ENCODE peak calls at places on chromosomes 5 and 9, in ten cellular contexts. J is cardiac fibroblast; B is choroid plexus epithelial cell; Q is suprapubic skin; E is transverse colon; O is HepG2; K is fibroblast of mammary gland; V is psoas muscle; R is CD8-positive, alpha-beta memory T cell; G is PC-9. P is an unnamed sample.

GRCh38 chr5:55123365-55123764 is 20.9 kb downstream of the GZMA start:
- DNase-seq in R (no peak), J (no peak), O (no peak), B (no peak), K (no peak), G (no peak), E (no peak), V (no peak), Q (no peak), P (no peak)

GRCh38 chr5:142611154-142611553 is 74.7 kb downstream of the FGF1 start:
- DNase-seq in J (peak), O (peak), B (peak), G (peak), V (peak), R (peak), K (peak), Q (no peak), E (peak), P (peak)

GRCh38 chr5:57594436-57594835 is 111.8 kb upstream of the ACTBL2 start:
- DNase-seq in G (no peak), E (no peak), O (no peak), Q (no peak), R (no peak), K (no peak), V (no peak), J (no peak), B (no peak), P (no peak)

GRCh38 chr9:130664191-130665028 is at the start of gene PRDM12:
- DNase-seq in B (no peak), Q (no peak), V (no peak), G (no peak), K (no peak), R (no peak), E (no peak), O (no peak), J (no peak), P (no peak)

GRCh38 chr9:34992376-34992951 is 2.9 kb downstream of the DNAJB5 start:
- DNase-seq in Q (peak), V (peak), B (peak), O (peak), J (peak), G (no peak), R (no peak), K (peak), E (peak), P (peak)

GRCh38 chr5:29005386-29005785 is 1967.0 kb upstream of the CDH9 start:
- DNase-seq in G (no peak), V (no peak), R (no peak), O (peak), Q (no peak), E (no peak), K (no peak), B (peak), J (peak), P (no peak)

GRCh38 chr5:96772542-96772941 is 35.2 kb downstream of the ERAP1 start:
- DNase-seq in O (no peak), G (no peak), V (no peak), B (no peak), R (no peak), K (no peak), E (no peak), J (no peak), Q (no peak), P (no peak)

GRCh38 chr9:72383978-72384709 is 19.1 kb upstream of the ZFAND5 start:
- DNase-seq in O (no peak), B (peak), E (no peak), R (no peak), Q (no peak), V (no peak), K (peak), J (peak), G (peak), P (no peak)

GRCh38 chr9:124869466-124869985 is 7.6 kb downstream of the ARPC5L start:
- DNase-seq in Q (no peak), G (no peak), O (no peak), E (peak), K (no peak), B (no peak), J (no peak), R (no peak), V (no peak), P (no peak)

GRCh38 chr5:72760259-72760658 is 56.2 kb upstream of the TNPO1 start:
- DNase-seq in K (peak), O (no peak), B (peak), Q (no peak), R (no peak), V (no peak), J (peak), E (no peak), G (no peak), P (no peak)

GRCh38 chr5:160352308-160352707 is 18.1 kb downstream of the C1QTNF2 start:
- DNase-seq in B (no peak), G (no peak), K (no peak), V (no peak), E (no peak), J (no peak), O (no peak), Q (no peak), R (no peak), P (no peak)

GRCh38 chr5:60287174-60287771 is 393.7 kb upstream of the PDE4D start:
- DNase-seq in E (peak), R (no peak), B (peak), K (peak), V (peak), J (peak), G (no peak), O (peak), Q (no peak), P (no peak)

GRCh38 chr5:156330141-156330870 is 3.3 kb downstream of the SGCD start:
- DNase-seq in V (no peak), K (peak), G (no peak), J (no peak), E (no peak), O (no peak), B (no peak), R (no peak), Q (no peak), P (no peak)

GRCh38 chr5:29077451-29077850 is 2039.1 kb upstream of the CDH9 start:
- DNase-seq in K (no peak), E (no peak), J (peak), Q (no peak), V (no peak), G (no peak), O (no peak), B (no peak), R (no peak), P (no peak)

DNA sequence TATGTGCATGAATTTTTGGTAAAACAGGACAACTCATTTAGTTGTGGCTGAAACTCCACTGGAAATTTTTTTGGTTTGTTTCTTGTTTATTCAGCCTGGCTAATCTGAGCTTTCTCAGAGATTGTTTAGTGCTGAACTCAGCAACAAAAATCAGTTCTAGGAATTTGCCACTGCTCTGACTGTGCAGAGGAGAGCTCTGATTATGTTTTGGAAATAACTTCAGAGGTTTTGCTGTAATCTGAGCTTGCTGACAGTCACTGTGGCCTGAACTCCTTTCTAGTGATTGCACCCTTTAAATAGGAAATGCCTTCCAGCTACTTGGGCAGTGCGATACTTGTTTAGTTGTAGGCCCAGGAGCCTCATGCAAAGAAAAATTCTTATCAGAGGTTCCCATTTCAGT is 60.2 kb downstream of the OSTF1 start:
- DNase-seq in J (peak), V (no peak), K (peak), B (peak), Q (no peak), G (no peak), O (no peak), R (no peak), E (no peak), P (no peak)
- H3K4me3 ChIP-seq in J (no peak), V (no peak), K (no peak), B (no peak), Q (no peak), G (no peak), O (no peak), R (peak), E (no peak), P (no peak)

GRCh38 chr9:128685022-128685332 is 4.0 kb upstream of the SET start:
- DNase-seq in O (peak), B (peak), Q (no peak), R (no peak), K (no peak), V (no peak), G (no peak), E (no peak), J (no peak), P (no peak)
- H3K4me3 ChIP-seq in O (peak), B (peak), Q (peak), R (peak), K (no peak), V (no peak), G (peak), E (peak), J (no peak), P (no peak)

DNA sequence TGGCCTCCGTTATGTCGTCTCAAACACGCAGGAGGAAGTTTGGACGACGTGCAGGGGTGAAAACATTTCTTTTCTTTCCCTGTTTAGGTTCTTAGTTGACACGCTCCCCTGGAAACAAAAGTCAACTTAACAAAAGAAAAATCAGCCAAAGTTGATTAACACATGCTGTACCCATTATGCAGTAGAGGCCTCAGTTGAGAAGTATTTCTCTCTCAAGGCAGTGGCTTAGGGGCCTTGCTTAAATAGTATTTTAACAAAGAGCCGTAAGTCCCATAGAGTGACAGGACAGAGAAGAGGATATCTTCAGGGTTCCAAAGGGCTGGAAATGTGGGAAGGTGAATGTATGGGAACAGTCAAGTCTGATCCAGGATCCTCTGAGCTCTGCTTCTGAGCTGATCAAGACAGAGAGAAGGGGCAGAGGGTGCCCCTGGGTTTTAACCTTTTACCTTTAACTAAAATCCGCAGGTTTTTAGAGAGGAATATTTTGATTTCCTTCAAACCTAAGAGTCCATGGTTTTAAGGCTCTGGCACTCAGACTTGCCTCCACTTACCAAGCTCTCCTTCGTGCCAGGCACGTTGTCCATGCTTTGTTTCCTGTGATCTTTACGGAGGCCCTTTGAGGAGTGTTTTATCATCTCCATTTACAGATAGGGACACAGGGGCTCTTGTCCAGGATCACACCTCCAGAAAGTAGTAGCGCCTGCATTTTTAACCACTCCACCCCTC is 629 bp upstream of the CD74 start:
- DNase-seq in K (no peak), R (no peak), O (no peak), B (no peak), V (no peak), Q (no peak), E (no peak), J (no peak), G (no peak), P (no peak)
- H3K4me3 ChIP-seq in K (no peak), R (peak), O (peak), B (peak), V (peak), Q (peak), E (peak), J (no peak), G (no peak), P (peak)

DNA sequence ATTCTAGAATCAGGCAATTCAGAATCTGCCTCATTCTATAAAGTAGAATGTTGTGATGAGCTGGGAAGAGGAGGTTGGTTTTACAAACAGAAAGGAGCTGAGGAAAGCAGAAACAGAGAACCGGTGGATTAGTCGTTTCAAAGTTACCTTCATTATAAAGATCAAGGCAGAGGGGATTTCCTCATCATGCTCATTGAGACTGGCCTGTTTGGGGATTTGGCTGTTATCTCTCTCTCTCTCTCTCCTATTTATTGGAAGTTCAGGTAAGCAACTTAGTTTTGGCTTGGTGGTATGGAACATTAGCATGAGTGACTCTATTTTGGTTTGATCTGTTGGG is 134.0 kb downstream of the GCNT1 start:
- DNase-seq in G (no peak), J (no peak), V (no peak), K (no peak), O (no peak), Q (no peak), B (peak), R (no peak), E (no peak), P (no peak)
- H3K4me3 ChIP-seq in G (no peak), J (no peak), V (no peak), K (no peak), O (no peak), Q (no peak), B (no peak), R (no peak), E (no peak), P (no peak)

GRCh38 chr5:77981820-77982219 is 205.7 kb upstream of the TBCA start:
- DNase-seq in O (no peak), R (no peak), J (no peak), K (no peak), V (no peak), E (no peak), G (no peak), B (no peak), Q (no peak), P (no peak)
- H3K4me3 ChIP-seq in O (no peak), R (no peak), J (no peak), K (no peak), V (no peak), E (no peak), G (no peak), B (no peak), Q (no peak), P (no peak)

DNA sequence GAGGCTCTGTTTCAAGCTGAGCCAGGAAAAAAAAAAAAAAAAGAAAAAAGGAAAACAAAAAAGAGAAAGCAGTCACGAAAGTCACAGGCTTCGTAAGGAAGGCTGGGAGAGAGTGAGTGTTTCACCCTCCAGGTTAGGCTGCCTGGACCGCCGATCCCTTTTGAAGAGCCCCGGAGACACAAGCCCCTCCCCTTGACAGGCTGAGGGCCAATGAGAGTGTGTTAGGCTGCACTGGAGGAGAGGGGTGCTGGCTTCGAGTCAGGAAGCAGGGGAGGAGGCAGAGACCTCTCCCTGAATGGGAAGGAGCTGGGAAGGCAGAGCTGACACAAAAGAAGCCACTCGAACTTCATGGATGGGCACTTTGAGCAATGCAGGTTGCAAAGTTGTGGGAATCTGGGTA is at the start of gene NMUR2:
- DNase-seq in B (no peak), E (no peak), V (no peak), J (no peak), G (no peak), K (no peak), O (no peak), R (no peak), Q (no peak), P (no peak)
- H3K4me3 ChIP-seq in B (no peak), E (no peak), V (no peak), J (no peak), G (no peak), K (no peak), O (no peak), R (no peak), Q (no peak), P (no peak)

GRCh38 chr9:84668204-84669007 is 1.1 kb upstream of the NTRK2 start:
- DNase-seq in J (peak), E (peak), R (no peak), Q (no peak), O (no peak), B (peak), V (peak), K (peak), G (no peak), P (peak)

GRCh38 chr9:84669293-84670105 is at the start of gene NTRK2:
- DNase-seq in R (no peak), O (no peak), E (no peak), Q (peak), V (peak), B (no peak), J (peak), G (no peak), K (peak), P (peak)

GRCh38 chr9:84670106-84670800 is 724 bp downstream of the NTRK2 start:
- DNase-seq in R (no peak), V (no peak), Q (no peak), B (no peak), O (no peak), E (no peak), G (no peak), K (no peak), J (no peak), P (peak)

GRCh38 chr9:84669008-84669292 is 579 bp upstream of the NTRK2 start:
- DNase-seq in R (no peak), O (no peak), J (no peak), G (no peak), K (no peak), B (peak), V (no peak), Q (no peak), E (no peak), P (no peak)

DNA sequence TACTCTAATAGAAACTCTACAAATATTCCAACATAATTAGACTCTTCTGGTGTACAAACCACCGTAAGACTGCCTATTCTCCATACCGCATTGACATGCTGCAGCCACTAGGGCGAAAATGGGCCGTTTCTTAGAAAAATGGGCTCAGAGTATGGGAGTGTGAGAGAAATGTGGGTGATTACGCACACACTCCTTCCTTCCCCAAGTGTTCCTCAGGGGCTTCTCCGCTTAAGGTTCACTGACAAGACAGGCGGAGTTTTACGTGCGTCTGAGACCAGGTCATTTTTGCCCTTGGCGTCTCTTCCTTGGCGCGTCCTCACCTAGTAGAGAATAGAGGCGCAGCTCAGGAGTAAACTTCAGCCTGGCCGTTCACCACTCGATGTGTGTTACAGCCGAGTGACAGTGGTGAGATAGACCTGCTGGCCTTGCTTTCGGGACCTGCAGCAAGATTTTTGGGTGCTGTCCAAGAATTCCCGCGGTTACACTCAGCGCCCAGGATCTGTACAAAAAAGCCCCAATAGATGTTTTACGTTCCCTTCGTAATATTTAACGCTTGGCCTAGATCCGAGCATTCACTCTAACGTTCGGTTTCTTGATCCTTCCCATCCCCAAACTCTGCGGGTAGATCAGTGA is 1.8 kb upstream of the NTRK2 start:
- DNase-seq in K (peak), B (peak), Q (no peak), V (no peak), E (no peak), G (no peak), O (no peak), J (peak), R (no peak), P (no peak)
- H3K4me3 ChIP-seq in K (no peak), B (peak), Q (peak), V (peak), E (peak), G (no peak), O (no peak), J (no peak), R (no peak), P (peak)

P was measured in coronary artery.